ENCODE peak calls at places on chromosomes 7 and 10, in six cellular contexts. V is epithelial cell of esophagus; U is islet precursor cell; G is H1; T is GM04503; Q is stimulated activated naive CD4-positive, alpha-beta T cell. F is an unnamed sample.

GRCh38 chr10:51162002-51162401 is 87.7 kb downstream of the PRKG1 start:
- DNase-seq in V (no peak), Q (no peak), G (no peak), U (no peak), T (no peak), F (no peak)

GRCh38 chr7:148296994-148297644 is 293.4 kb upstream of the C7orf33 start:
- DNase-seq in T (no peak), Q (no peak), V (no peak), G (no peak), U (no peak), F (no peak)

GRCh38 chr10:14386202-14386593 is 55.5 kb upstream of the FRMD4A start:
- DNase-seq in T (peak), G (no peak), U (peak), V (peak), Q (no peak), F (no peak)

GRCh38 chr10:3867454-3868273 is 82.7 kb upstream of the KLF6 start:
- DNase-seq in G (no peak), Q (no peak), T (no peak), U (peak), V (peak), F (no peak)

GRCh38 chr10:35635576-35635975 is 6.5 kb downstream of the FZD8 start:
- DNase-seq in U (peak), G (peak), Q (peak), T (no peak), V (peak), F (peak)

GRCh38 chr7:36448781-36449379 is 59.2 kb downstream of the ANLN start:
- DNase-seq in Q (no peak), G (no peak), U (no peak), T (no peak), V (peak), F (no peak)

GRCh38 chr7:148334959-148335577 is 255.5 kb upstream of the C7orf33 start:
- DNase-seq in T (no peak), U (peak), V (peak), Q (no peak), G (no peak), F (no peak)

GRCh38 chr7:8365499-8366110 is 67.8 kb upstream of the NXPH1 start:
- DNase-seq in Q (no peak), T (no peak), U (no peak), V (peak), G (no peak), F (no peak)

GRCh38 chr10:79264942-79265341 is 82.3 kb upstream of the PPIF start:
- DNase-seq in V (peak), Q (no peak), T (peak), U (peak), G (no peak), F (no peak)

GRCh38 chr7:88455696-88456095 is 149.0 kb upstream of the STEAP4 start:
- DNase-seq in U (no peak), V (peak), G (no peak), Q (no peak), T (no peak), F (no peak)

GRCh38 chr7:135193615-135194081 is 17.7 kb downstream of the WDR91 start:
- DNase-seq in T (peak), U (no peak), V (peak), G (no peak), Q (no peak), F (no peak)

F was measured in CD8-positive, alpha-beta memory T cell.